ENCODE peak calls at places on chromosome 18, in four cellular contexts. R is GM12878, Q is HepG2, D is K562. Y is an unnamed sample.

GRCh38 chr18:8525692-8526091 is 83.5 kb upstream of the RAB12 start:
- DNase-seq in D (peak; percentile 30), R (no peak), Q (peak; percentile 8), Y (peak; percentile 15)

GRCh38 chr18:67300498-67300897 is 216.0 kb downstream of the DSEL start:
- DNase-seq in Q (no peak), D (peak; percentile 5), R (no peak), Y (no peak)

GRCh38 chr18:57416542-57416941 is 18.6 kb upstream of the ONECUT2 start:
- DNase-seq in R (no peak), Q (no peak), D (no peak), Y (no peak)

GRCh38 chr18:11909081-11909410 is 929 bp upstream of the MPPE1 start:
- DNase-seq in Q (no peak), D (no peak), R (no peak), Y (no peak)

GRCh38 chr18:59667488-59667887 is 29.7 kb downstream of the CCBE1 start:
- DNase-seq in D (no peak), Q (no peak), R (no peak), Y (no peak)

GRCh38 chr18:34287825-34288224 is 63.1 kb upstream of the NOL4 start:
- DNase-seq in D (no peak), R (no peak), Q (no peak), Y (no peak)

GRCh38 chr18:35324926-35325655 is 19.1 kb downstream of the ZNF24 start:
- DNase-seq in R (no peak), Q (no peak), D (no peak), Y (no peak)

GRCh38 chr18:7755753-7756475 is 188.8 kb downstream of the PTPRM start:
- DNase-seq in R (no peak), Q (peak; percentile 63), D (no peak), Y (no peak)

GRCh38 chr18:8411492-8411891 is 197.7 kb upstream of the RAB12 start:
- DNase-seq in D (no peak), Q (no peak), R (no peak), Y (no peak)

GRCh38 chr18:13276530-13277520 is 58.3 kb downstream of the LDLRAD4 start:
- DNase-seq in D (no peak), R (no peak), Q (no peak), Y (no peak)

GRCh38 chr18:29123706-29124530 is 947.0 kb upstream of the CDH2 start:
- DNase-seq in R (no peak), D (no peak), Q (no peak), Y (no peak)

GRCh38 chr18:34738173-34738894 is 28.2 kb downstream of the DTNA start:
- DNase-seq in R (no peak), D (no peak), Q (peak; percentile 39), Y (peak; percentile 37)

GRCh38 chr18:60538891-60539290 is 166.3 kb upstream of the MC4R start:
- DNase-seq in R (no peak), D (no peak), Q (no peak), Y (no peak)

GRCh38 chr18:28079883-28080282 is 97.0 kb downstream of the CDH2 start:
- DNase-seq in R (no peak), Q (no peak), D (no peak), Y (no peak)

GRCh38 chr18:7592305-7593071 is 25.4 kb downstream of the PTPRM start:
- DNase-seq in R (no peak), D (no peak), Q (no peak), Y (peak; percentile 32)

GRCh38 chr18:59623456-59624383 is 73.5 kb downstream of the CCBE1 start:
- DNase-seq in D (no peak), R (no peak), Q (no peak), Y (no peak)

GRCh38 chr18:35282353-35282752 is 7.7 kb downstream of the ZSCAN30 start:
- DNase-seq in Q (peak; percentile 8), R (no peak), D (no peak), Y (no peak)

GRCh38 chr18:79598885-79599175 is 80.8 kb upstream of the CTDP1 start:
- DNase-seq in Q (no peak), D (no peak), R (no peak), Y (no peak)

GRCh38 chr18:22214731-22215528 is 45.5 kb downstream of the GATA6 start:
- DNase-seq in R (no peak), Q (no peak), D (no peak), Y (no peak)

GRCh38 chr18:3520230-3521085 is 70.5 kb downstream of the TGIF1 start:
- DNase-seq in D (peak; percentile 15), Q (no peak), R (no peak), Y (no peak)

GRCh38 chr18:10006261-10006903 is 92.6 kb downstream of the VAPA start:
- DNase-seq in R (no peak), Q (no peak), D (no peak), Y (no peak)

GRCh38 chr18:8045890-8046289 is 478.8 kb downstream of the PTPRM start:
- DNase-seq in Q (no peak), D (no peak), R (no peak), Y (no peak)

GRCh38 chr18:64119916-64120315 is 29.0 kb downstream of the LINC00305 start:
- DNase-seq in Q (peak; percentile 3), R (no peak), D (no peak), Y (no peak)

GRCh38 chr18:14026199-14026598 is 106.0 kb downstream of the ZNF519 start:
- DNase-seq in R (no peak), D (no peak), Q (no peak), Y (no peak)

GRCh38 chr18:68984342-68984741 is 186.5 kb downstream of the CCDC102B start:
- DNase-seq in R (no peak), Q (no peak), D (no peak), Y (no peak)
- TF ChIP-seq FOXM1 in R (no peak), Q (no peak), D (no peak), Y (no peak)

DNA sequence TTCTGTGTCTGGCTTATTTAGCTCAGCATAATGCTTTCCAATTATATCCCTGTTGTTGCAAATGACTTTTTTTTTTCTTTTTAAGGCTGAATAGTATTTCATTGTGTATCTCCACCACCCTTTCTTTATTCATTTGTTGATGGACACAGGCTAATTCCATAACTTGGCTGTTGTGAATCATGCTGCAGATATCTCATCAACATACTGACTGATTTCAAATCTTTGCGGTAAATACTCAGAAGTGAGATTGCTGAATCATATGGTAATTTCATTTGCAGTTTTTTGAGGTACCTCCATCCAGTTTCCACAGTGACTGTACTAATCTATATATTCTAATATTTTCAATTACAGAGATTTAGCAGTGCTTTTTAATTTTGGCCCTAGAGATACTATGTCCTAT is 266.2 kb downstream of the TMX3 start:
- DNase-seq in R (no peak), Q (no peak), D (no peak), Y (no peak)
- TF ChIP-seq SP1 in R (no peak), Q (no peak), D (no peak), Y (no peak)

GRCh38 chr18:55096261-55097026 is 137.2 kb upstream of the CCDC68 start:
- DNase-seq in Q (peak; percentile 7), D (peak; percentile 54), R (no peak), Y (peak; percentile 8)
- TF ChIP-seq FOXM1 in Q (no peak), D (no peak), R (no peak), Y (no peak)

DNA sequence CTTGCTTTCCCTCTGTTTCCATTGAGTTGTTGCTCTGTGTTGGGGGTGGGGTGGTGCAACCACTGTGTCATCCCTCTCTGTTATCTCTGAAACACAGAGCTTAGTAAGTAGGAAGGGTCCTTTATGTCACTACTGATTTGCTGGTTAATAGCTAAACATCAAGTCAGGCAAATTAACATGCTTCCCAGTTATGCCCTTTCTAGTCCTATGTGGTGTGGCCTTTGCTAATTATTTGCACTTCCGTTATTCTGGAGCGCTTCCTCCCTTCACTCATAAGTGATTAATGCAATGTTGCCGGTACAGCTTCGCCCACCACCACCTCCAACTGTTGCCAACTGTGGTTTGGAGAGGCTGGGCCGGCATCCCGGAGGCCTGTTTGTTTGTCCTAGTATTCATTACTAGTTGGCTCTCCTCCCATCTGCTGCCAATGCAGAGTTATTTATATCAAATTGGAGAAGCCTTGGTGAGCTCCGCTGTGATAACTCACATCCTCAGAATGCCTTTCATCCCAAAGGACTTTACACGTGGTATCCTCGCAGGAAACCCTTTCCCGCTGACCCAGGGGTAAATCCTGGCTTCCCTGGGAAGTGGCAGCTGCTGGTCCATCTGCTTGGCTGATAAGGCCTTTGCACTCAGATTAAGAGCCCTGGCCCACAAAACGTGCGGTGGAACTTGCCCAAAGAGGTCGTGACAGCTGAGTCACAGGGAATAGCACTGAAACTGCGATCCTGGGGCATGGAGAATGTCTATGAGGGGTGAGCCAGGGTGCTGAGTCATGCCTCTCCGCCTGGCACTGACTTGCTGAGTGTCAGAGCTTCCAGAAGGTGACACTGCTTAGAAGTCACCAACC is 72.1 kb upstream of the ZCCHC2 start:
- DNase-seq in R (no peak), D (peak; percentile 84), Q (peak; percentile 63), Y (no peak)
- TF ChIP-seq SP1 in R (no peak), D (peak; percentile 24), Q (no peak), Y (no peak)

DNA sequence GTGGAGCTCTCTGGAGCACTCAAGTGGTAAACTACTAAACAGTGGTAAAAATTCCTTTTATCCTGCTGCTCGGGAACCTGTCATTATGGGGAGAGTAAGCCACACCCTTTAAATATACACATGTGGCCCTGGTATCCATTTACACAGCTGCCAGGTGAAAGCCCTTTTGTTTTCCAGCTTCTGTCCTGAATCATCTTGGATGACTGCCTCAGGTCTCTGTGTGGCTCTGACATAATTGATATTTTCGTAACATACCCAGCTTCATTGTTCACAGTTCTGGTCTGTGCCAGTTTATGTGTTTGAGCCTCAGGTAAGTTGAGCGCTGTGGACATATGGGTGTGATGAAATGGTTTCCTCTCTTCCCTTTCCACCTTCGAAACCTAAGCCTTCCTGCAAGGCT is 15.7 kb upstream of the TTC39C start:
- DNase-seq in R (no peak), D (no peak), Q (peak; percentile 68), Y (no peak)
- TF ChIP-seq FOXM1 in R (no peak), D (no peak), Q (no peak), Y (no peak)

DNA sequence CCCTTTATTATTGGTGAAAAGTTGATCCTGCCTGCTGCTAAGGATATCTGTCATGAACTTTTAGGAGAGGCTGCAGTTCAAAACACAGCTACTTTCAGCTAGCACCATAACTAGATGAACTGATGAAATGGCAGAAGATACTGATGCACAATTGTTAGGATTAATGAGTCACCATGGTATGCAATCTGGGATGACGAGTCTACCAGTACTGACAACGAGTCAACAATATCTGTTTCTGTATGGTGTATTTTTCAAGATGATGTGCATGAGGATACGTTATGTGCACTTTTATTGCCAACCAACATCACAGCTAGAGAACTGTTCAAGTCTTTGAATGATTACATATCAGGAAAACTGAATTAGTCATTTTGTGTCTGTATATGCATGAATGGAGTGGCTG is 68.7 kb downstream of the NETO1 start:
- DNase-seq in D (no peak), Q (no peak), R (no peak), Y (no peak)
- TF ChIP-seq SP1 in D (no peak), Q (no peak), R (no peak), Y (no peak)